ENCODE peak calls at places on chromosomes 4 and X, in four cellular contexts. P is mucosa of descending colon; W is fibroblast of the aortic adventitia; Q is CD4-positive, alpha-beta T cell. Y is an unnamed sample.

GRCh38 chrX:77087529-77088169 is 359.5 kb upstream of the FGF16 start:
- DNase-seq in P (no peak), W (peak; percentile 83), Q (no peak), Y (no peak)

GRCh38 chr4:142944565-142944964 is 98.5 kb upstream of the INPP4B start:
- DNase-seq in P (no peak), W (no peak), Q (no peak), Y (no peak)

GRCh38 chrX:140526138-140526537 is 21.3 kb upstream of the SOX3 start:
- DNase-seq in P (no peak), W (no peak), Q (no peak), Y (no peak)

GRCh38 chrX:111387470-111387869 is 24.5 kb downstream of the DCX start:
- DNase-seq in P (no peak), W (no peak), Q (no peak), Y (no peak)

GRCh38 chr4:2071912-2072867 is 13.1 kb downstream of the NAT8L start:
- DNase-seq in P (peak; percentile 17), W (no peak), Q (no peak), Y (peak; percentile 29)

GRCh38 chr4:6198768-6199343 is 1.5 kb downstream of the JAKMIP1 start:
- DNase-seq in P (no peak), W (peak; percentile 6), Q (no peak), Y (no peak)

GRCh38 chr4:144578681-144579080 is 67.3 kb upstream of the HHIP start:
- DNase-seq in P (no peak), W (peak; percentile 47), Q (no peak), Y (no peak)

GRCh38 chr4:105147226-105148151 is 813 bp downstream of the TET2 start:
- DNase-seq in P (peak; percentile 43), W (peak; percentile 54), Q (no peak), Y (peak; percentile 49)

GRCh38 chrX:23752740-23753435 is 9.8 kb upstream of the ACOT9 start:
- DNase-seq in P (no peak), W (peak; percentile 81), Q (no peak), Y (no peak)

GRCh38 chrX:2385224-2385623 is 115.6 kb downstream of the DHRSX start:
- DNase-seq in P (no peak), W (peak; percentile 78), Q (no peak), Y (no peak)

GRCh38 chr4:98341309-98341708 is 80.1 kb downstream of the RAP1GDS1 start:
- DNase-seq in P (no peak), W (peak; percentile 35), Q (no peak), Y (no peak)

GRCh38 chr4:73103799-73104503 is 34.4 kb upstream of the COX18 start:
- DNase-seq in P (no peak), W (no peak), Q (no peak), Y (no peak)

GRCh38 chr4:3877236-3877635 is 111.1 kb downstream of the ADRA2C start:
- DNase-seq in P (no peak), W (no peak), Q (no peak), Y (no peak)

GRCh38 chr4:15755321-15755750 is 22.8 kb upstream of the CD38 start:
- DNase-seq in P (no peak), W (peak; percentile 53), Q (no peak), Y (no peak)

DNA sequence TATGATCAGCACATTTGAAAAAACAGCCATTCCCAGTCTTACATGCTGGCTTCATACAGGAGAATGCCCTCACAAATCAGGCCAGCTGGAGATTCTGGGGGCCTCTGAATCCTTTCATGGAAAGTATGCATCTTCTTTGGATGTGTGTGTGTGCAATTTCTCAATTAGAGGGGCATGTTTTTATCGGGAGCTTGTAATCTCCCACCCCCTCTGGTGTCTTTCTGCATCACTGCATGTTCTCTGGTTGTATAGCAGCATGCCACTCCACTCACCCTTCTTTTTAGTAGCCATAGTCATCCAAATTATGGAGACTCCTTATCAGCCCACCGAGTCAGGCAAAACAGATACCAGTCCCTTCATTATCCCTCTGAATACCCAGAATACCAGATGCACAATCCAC is 282.2 kb upstream of the SLIT2 start:
- DNase-seq in P (no peak), W (no peak), Q (no peak), Y (no peak)
- TF ChIP-seq CTCF in P (no peak), W (no peak), Q (no peak), Y (no peak)

DNA sequence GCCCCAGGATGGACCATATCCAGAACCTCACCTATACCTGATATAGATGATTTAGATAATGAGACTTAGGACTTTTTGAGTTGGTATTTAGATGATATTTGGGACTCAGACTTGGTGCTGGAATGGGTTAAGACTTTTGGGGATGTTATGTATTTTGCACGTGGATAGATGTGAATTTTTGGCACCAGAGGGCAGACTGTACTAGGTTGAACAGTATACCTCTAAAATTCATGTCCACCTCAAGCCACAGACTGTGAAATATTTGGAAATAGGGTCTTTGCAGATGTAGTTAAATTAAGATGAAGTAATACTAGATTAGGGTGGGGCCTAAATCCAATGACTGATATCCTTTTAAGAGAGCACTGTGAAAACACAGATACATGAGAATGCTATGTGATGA is 15.6 kb downstream of the RBM41 start:
- DNase-seq in P (no peak), W (peak; percentile 28), Q (no peak), Y (no peak)
- TF ChIP-seq CTCF in P (no peak), W (peak; percentile 9), Q (no peak), Y (no peak)

GRCh38 chr4:60865238-60865637 is 334.9 kb upstream of the ADGRL3 start:
- DNase-seq in P (no peak), W (no peak), Q (no peak), Y (no peak)
- TF ChIP-seq CTCF in P (no peak), W (no peak), Q (no peak), Y (no peak)

GRCh38 chrX:55524487-55524886 is 34.8 kb upstream of the USP51 start:
- DNase-seq in P (no peak), W (peak; percentile 16), Q (no peak), Y (no peak)
- TF ChIP-seq CTCF in P (no peak), W (no peak), Q (no peak), Y (no peak)

GRCh38 chrX:135463937-135464336 is 42.2 kb downstream of the SMIM10L2A start:
- DNase-seq in P (no peak), W (peak; percentile 10), Q (no peak), Y (no peak)
- TF ChIP-seq CTCF in P (no peak), W (peak; percentile 48), Q (no peak), Y (peak; percentile 37)

GRCh38 chrX:88135735-88136134 is 611.3 kb upstream of the CPXCR1 start:
- DNase-seq in P (no peak), W (no peak), Q (no peak), Y (no peak)
- TF ChIP-seq CTCF in P (no peak), W (no peak), Q (no peak), Y (no peak)

GRCh38 chrX:112946227-112946626 is 105.6 kb upstream of the AMOT start:
- DNase-seq in P (no peak), W (no peak), Q (no peak), Y (no peak)

GRCh38 chrX:112945796-112946195 is 105.2 kb upstream of the AMOT start:
- DNase-seq in P (no peak), W (no peak), Q (no peak), Y (no peak)

GRCh38 chrX:112941209-112941788 is 100.7 kb upstream of the AMOT start:
- DNase-seq in P (no peak), W (no peak), Q (no peak), Y (no peak)
- TF ChIP-seq CTCF in P (no peak), W (no peak), Q (no peak), Y (no peak)

GRCh38 chr4:34323549-34324325 is 1920.6 kb downstream of the ARAP2 start:
- DNase-seq in P (no peak), W (peak; percentile 41), Q (no peak), Y (no peak)
- TF ChIP-seq CTCF in P (no peak), W (peak; percentile 32), Q (no peak), Y (no peak)

GRCh38 chr4:22970665-22971064 is 277.9 kb downstream of the GBA3 start:
- DNase-seq in P (no peak), W (no peak), Q (no peak), Y (no peak)
- TF ChIP-seq CTCF in P (no peak), W (no peak), Q (no peak), Y (no peak)

DNA sequence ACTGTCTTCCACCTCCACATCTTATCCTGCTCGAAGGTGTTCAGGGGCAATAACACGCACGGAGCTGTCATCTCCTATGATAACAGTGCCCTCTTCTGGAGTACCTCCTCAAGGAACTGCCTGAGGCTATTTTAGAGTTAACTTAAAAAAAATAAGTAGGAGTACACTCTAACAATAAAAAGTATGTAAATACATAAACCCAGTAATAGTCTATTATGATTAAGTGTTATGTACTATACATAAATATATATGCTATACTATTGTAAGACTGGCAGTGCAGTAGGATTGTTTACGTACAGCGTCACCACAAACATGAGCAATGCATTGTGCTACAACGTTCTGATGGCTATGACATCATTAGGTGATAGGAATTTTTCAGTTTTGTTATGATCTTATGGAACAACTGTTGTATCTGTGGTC is 34.5 kb upstream of the TLR2 start:
- DNase-seq in P (no peak), W (no peak), Q (no peak), Y (no peak)
- TF ChIP-seq CTCF in P (no peak), W (no peak), Q (no peak), Y (peak; percentile 59)

Y was measured in CD14-positive monocyte.